ENCODE peak calls at places on chromosomes 12 and 14, in five cellular contexts. F is A549, Q is bronchial epithelial cell, R is lung, T is thoracic aorta. N is an unnamed sample.

GRCh38 chr14:32514236-32514635 is 185.1 kb downstream of the AKAP6 start:
- DNase-seq in R (no peak), Q (peak), F (peak), T (no peak), N (peak)

GRCh38 chr12:27802936-27803335 is 22.9 kb upstream of the MANSC4 start:
- DNase-seq in R (no peak), Q (no peak), T (no peak), F (no peak), N (no peak)

GRCh38 chr12:92928431-92928961 is 599 bp downstream of the EEA1 start:
- DNase-seq in T (no peak), Q (no peak), R (peak), F (peak), N (no peak)

GRCh38 chr12:12275874-12276273 is 9.0 kb upstream of the LRP6 start:
- DNase-seq in F (no peak), Q (no peak), R (no peak), T (no peak), N (no peak)

GRCh38 chr12:81465191-81465590 is 294.0 kb downstream of the PPFIA2 start:
- DNase-seq in F (no peak), T (no peak), Q (no peak), R (no peak), N (no peak)

GRCh38 chr14:22218729-22219128 is 370.3 kb downstream of the DAD1 start:
- DNase-seq in Q (no peak), F (no peak), R (no peak), T (no peak), N (no peak)

GRCh38 chr12:64696065-64696741 is 63.0 kb downstream of the GNS start:
- DNase-seq in F (peak), T (no peak), R (no peak), Q (peak), N (peak)

GRCh38 chr12:121610239-121611149 is 15.8 kb upstream of the ORAI1 start:
- DNase-seq in Q (no peak), T (no peak), R (no peak), F (no peak), N (no peak)

GRCh38 chr12:30823140-30823669 is 68.5 kb upstream of the CAPRIN2 start:
- DNase-seq in R (peak), T (no peak), F (peak), Q (no peak), N (no peak)

GRCh38 chr12:74365178-74365964 is 172.3 kb upstream of the ATXN7L3B start:
- DNase-seq in T (no peak), R (no peak), Q (peak), F (peak), N (peak)

GRCh38 chr14:23478109-23478698 is 8.7 kb downstream of the NGDN start:
- DNase-seq in T (no peak), R (peak), F (peak), Q (peak), N (peak)

GRCh38 chr14:104983231-104983721 is 2.3 kb upstream of the CLBA1 start:
- DNase-seq in F (no peak), T (no peak), R (no peak), Q (no peak), N (no peak)

GRCh38 chr14:56150645-56151345 is 32.6 kb downstream of the PELI2 start:
- DNase-seq in T (no peak), F (peak), R (no peak), Q (no peak), N (no peak)

GRCh38 chr12:104573-105081 is 38.1 kb downstream of the IQSEC3 start:
- DNase-seq in T (no peak), Q (no peak), R (no peak), F (no peak), N (no peak)

GRCh38 chr14:23183479-23183878 is at the start of gene SLC7A8:
- DNase-seq in R (peak), F (no peak), T (no peak), Q (no peak), N (peak)

GRCh38 chr12:115440438-115440837 is 756.5 kb upstream of the TBX3 start:
- DNase-seq in F (peak), R (no peak), T (no peak), Q (no peak), N (peak)

GRCh38 chr14:28321475-28322244 is 444.9 kb upstream of the FOXG1 start:
- DNase-seq in T (no peak), Q (peak), R (no peak), F (peak), N (peak)

GRCh38 chr14:35875296-35875695 is 49.2 kb downstream of the BRMS1L start:
- DNase-seq in F (no peak), R (no peak), Q (no peak), T (no peak), N (no peak)

GRCh38 chr14:72652179-72652578 is 241.7 kb downstream of the DPF3 start:
- DNase-seq in T (no peak), Q (no peak), R (no peak), F (no peak), N (peak)

GRCh38 chr14:88233915-88234314 is 89.2 kb downstream of the KCNK10 start:
- DNase-seq in T (no peak), Q (peak), R (no peak), F (peak), N (no peak)

GRCh38 chr14:21711360-21711961 is 37.8 kb upstream of the OR4E1 start:
- DNase-seq in F (peak), R (no peak), T (no peak), Q (peak), N (peak)

GRCh38 chr12:546920-547845 is 87.4 kb downstream of the B4GALNT3 start:
- DNase-seq in R (peak), T (no peak), Q (peak), F (peak), N (peak)

DNA sequence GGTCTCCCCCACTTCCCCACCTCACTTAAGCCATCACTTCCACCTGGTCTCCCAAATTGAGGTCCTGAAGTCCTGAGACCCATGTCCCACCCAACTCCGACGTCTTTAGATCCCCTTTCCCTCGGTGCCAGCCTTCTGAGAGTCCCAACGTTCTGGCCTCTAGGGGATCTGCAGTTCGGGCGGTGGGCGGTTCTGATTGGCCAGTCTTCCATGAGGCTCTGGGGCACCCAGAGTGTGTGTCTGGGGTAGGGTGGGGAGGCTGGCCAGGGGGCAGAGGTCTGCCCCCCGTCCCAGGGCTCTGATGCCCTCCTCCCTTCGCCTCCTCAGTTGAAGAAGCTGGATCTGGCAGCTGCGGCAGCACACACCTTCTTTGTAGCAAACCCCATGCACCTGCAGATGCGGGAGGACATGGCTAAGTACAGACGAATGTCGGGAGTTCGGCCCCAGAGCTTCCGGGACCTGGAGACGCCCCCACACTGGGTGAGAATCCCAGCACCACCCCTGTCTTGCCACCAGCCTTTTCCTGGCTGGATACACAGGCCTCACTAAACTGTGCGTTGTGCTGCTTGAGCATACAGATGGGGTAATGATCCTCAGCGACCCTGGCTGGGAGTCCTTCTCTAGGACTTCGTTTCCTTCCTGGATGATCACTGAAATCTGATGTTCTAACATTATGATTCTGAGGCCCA is 1.5 kb downstream of the P3H3 start:
- DNase-seq in R (no peak), Q (peak), F (peak), T (no peak), N (no peak)
- H3K4me3 ChIP-seq in R (no peak), Q (peak), F (peak), T (peak), N (peak)

GRCh38 chr14:64337901-64338615 is 43.9 kb upstream of the ESR2 start:
- DNase-seq in Q (peak), R (no peak), T (peak), F (peak), N (peak)
- TF ChIP-seq CTCF in Q (peak), R (no peak), T (no peak), F (no peak), N (peak)

DNA sequence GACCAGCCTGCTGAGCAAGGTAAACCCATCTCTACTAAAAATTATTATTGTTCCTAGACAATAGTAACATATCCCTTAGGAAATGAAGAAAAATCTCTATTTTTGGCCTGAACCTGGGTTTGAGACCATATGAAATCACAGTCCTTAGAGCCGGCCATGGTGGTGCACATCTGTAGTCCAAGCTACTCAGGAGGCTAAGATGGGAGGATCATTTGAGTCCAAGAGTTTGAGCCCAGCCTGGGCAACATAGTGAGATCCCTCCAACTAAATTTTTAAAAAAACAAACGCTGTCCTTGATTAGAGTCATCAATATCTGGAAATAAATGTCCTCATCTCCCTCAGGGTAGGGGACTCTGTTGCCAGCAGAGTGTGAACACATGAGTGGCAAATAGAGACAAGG is 34.6 kb downstream of the RPS29 start:
- DNase-seq in Q (no peak), R (no peak), F (no peak), T (no peak), N (no peak)
- H3K4me3 ChIP-seq in Q (no peak), R (no peak), F (no peak), T (no peak), N (no peak)

GRCh38 chr12:104877107-104877705 is 80.9 kb downstream of the SLC41A2 start:
- DNase-seq in T (no peak), F (peak), Q (peak), R (no peak), N (peak)
- TF ChIP-seq CTCF in T (peak), F (peak), Q (peak), R (peak), N (peak)

N was measured in astrocyte of the spinal cord.